ENCODE peak calls at places on chromosome 21, in six cellular contexts. K is astrocyte, A is skeletal muscle cell, V is ACHN, J is NCI-H524 treated with DMSO at 0.1 percent for 48 hours, F is C1 segment of cervical spinal cord. M is an unnamed sample.

GRCh38 chr21:39125752-39126485 is 57.3 kb downstream of the PSMG1 start:
- DNase-seq in F (no peak), A (no peak), V (peak; percentile 71), J (peak; percentile 44), K (peak; percentile 55), M (peak; percentile 22)

GRCh38 chr21:26112127-26112742 is 58.3 kb downstream of the APP start:
- DNase-seq in A (no peak), V (no peak), J (no peak), F (no peak), K (no peak), M (no peak)

GRCh38 chr21:14864211-14865021 is 200.4 kb downstream of the NRIP1 start:
- DNase-seq in F (peak; percentile 12), K (peak; percentile 68), A (peak; percentile 43), V (peak; percentile 76), J (no peak), M (peak; percentile 90)

GRCh38 chr21:36730291-36731281 is 31.7 kb downstream of the SIM2 start:
- DNase-seq in V (no peak), F (no peak), J (no peak), A (no peak), K (peak; percentile 35), M (no peak)

GRCh38 chr21:31326478-31327247 is 17.4 kb downstream of the TIAM1 start:
- DNase-seq in V (no peak), K (peak; percentile 45), F (no peak), A (peak; percentile 53), J (no peak), M (no peak)

GRCh38 chr21:33286076-33286475 is 19.9 kb downstream of the IL10RB start:
- DNase-seq in V (no peak), F (no peak), K (no peak), J (no peak), A (no peak), M (no peak)

GRCh38 chr21:37528150-37528937 is 161.8 kb downstream of the DYRK1A start:
- DNase-seq in F (no peak), A (no peak), K (no peak), J (no peak), V (no peak), M (no peak)

GRCh38 chr21:42097860-42098259 is 26.7 kb downstream of the UMODL1 start:
- DNase-seq in K (peak; percentile 98), J (no peak), F (no peak), V (peak; percentile 89), A (peak; percentile 95), M (no peak)

GRCh38 chr21:36297938-36298572 is 21.9 kb upstream of the MORC3 start:
- DNase-seq in J (no peak), K (no peak), F (no peak), V (no peak), A (no peak), M (peak; percentile 43)

GRCh38 chr21:46621457-46622182 is 13.9 kb upstream of the PRMT2 start:
- DNase-seq in A (no peak), V (no peak), K (no peak), F (no peak), J (no peak), M (peak; percentile 87)

GRCh38 chr21:32921632-32922230 is 104.0 kb upstream of the OLIG2 start:
- DNase-seq in J (no peak), V (peak; percentile 34), A (no peak), K (no peak), F (no peak), M (peak; percentile 25)

GRCh38 chr21:25334046-25334730 is 273.1 kb downstream of the MRPL39 start:
- DNase-seq in V (no peak), F (no peak), A (no peak), K (no peak), J (no peak), M (no peak)

GRCh38 chr21:19950347-19950746 is 1047.9 kb upstream of the NCAM2 start:
- DNase-seq in A (no peak), K (no peak), V (no peak), J (no peak), F (no peak), M (no peak)

GRCh38 chr21:34180826-34181359 is 107.5 kb downstream of the MRPS6 start:
- DNase-seq in J (no peak), V (no peak), F (no peak), K (no peak), A (no peak), M (peak; percentile 38)

GRCh38 chr21:46151261-46151988 is 4.0 kb downstream of the FTCD start:
- DNase-seq in K (no peak), V (no peak), F (no peak), J (no peak), A (no peak), M (no peak)

GRCh38 chr21:30391615-30392014 is 4.2 kb upstream of the KRTAP13-1 start:
- DNase-seq in V (no peak), K (no peak), A (no peak), J (no peak), F (no peak), M (no peak)

GRCh38 chr21:32137266-32137665 is 141.6 kb downstream of the MIS18A start:
- DNase-seq in F (no peak), A (no peak), V (no peak), J (no peak), K (no peak), M (no peak)

GRCh38 chr21:44547656-44548331 is 3.5 kb downstream of the KRTAP10-2 start:
- DNase-seq in F (no peak), V (no peak), A (no peak), J (no peak), K (no peak), M (no peak)

GRCh38 chr21:37368536-37369279 is 2.1 kb downstream of the DYRK1A start:
- DNase-seq in V (peak; percentile 10), J (no peak), A (no peak), K (peak; percentile 42), F (no peak), M (no peak)

GRCh38 chr21:42102063-42102462 is 30.9 kb downstream of the UMODL1 start:
- DNase-seq in J (no peak), A (no peak), K (peak; percentile 81), F (no peak), V (peak; percentile 27), M (no peak)

GRCh38 chr21:41634211-41634694 is 126.3 kb upstream of the TMPRSS2 start:
- DNase-seq in K (no peak), J (no peak), V (no peak), F (no peak), A (no peak), M (no peak)

GRCh38 chr21:31181089-31181757 is 142.9 kb upstream of the KRTAP19-8 start:
- DNase-seq in J (no peak), K (no peak), V (no peak), F (no peak), A (no peak), M (no peak)

GRCh38 chr21:42279888-42280287 is 35.3 kb downstream of the TFF3 start:
- DNase-seq in A (no peak), F (no peak), K (no peak), J (no peak), V (no peak), M (no peak)

M was measured in head of caudate nucleus.